ENCODE peak calls at places on chromosomes 2 and 18, in eight cellular contexts. M is stomach, P is pancreas, K is astrocyte of the spinal cord, T is fibroblast of the aortic adventitia, S is mammary epithelial cell, N is tibial artery, Y is Caco-2. D is an unnamed sample.

GRCh38 chr2:68251855-68252406 is 401 bp downstream of the PPP3R1 start:
- DNase-seq in K (no peak), P (peak; percentile 66), N (peak; percentile 19), Y (peak; percentile 42), T (no peak), M (peak; percentile 28), S (no peak), D (no peak)

GRCh38 chr18:49178736-49179135 is 228.0 kb upstream of the SMAD7 start:
- DNase-seq in T (peak; percentile 54), K (peak; percentile 36), Y (peak; percentile 23), S (no peak), P (no peak), N (no peak), M (peak; percentile 34), D (peak; percentile 36)

GRCh38 chr2:226137201-226137811 is 662.3 kb downstream of the IRS1 start:
- DNase-seq in S (peak; percentile 99), T (peak; percentile 53), M (no peak), Y (peak; percentile 27), N (no peak), P (no peak), K (no peak), D (peak; percentile 54)

GRCh38 chr2:127219716-127220090 is 396 bp downstream of the CYP27C1 start:
- DNase-seq in P (peak; percentile 33), K (no peak), S (no peak), T (no peak), N (no peak), M (no peak), Y (peak; percentile 59), D (no peak)

GRCh38 chr18:24019641-24020331 is 5.2 kb downstream of the TTC39C start:
- DNase-seq in S (no peak), M (no peak), P (no peak), N (no peak), Y (no peak), T (no peak), K (peak; percentile 26), D (no peak)

GRCh38 chr2:218582085-218582484 is 13.4 kb downstream of the CNOT9 start:
- DNase-seq in N (no peak), K (peak; percentile 79), P (no peak), S (peak; percentile 71), T (peak; percentile 55), M (no peak), Y (no peak), D (peak; percentile 88)

GRCh38 chr2:9667826-9668225 is 37.0 kb upstream of the YWHAQ start:
- DNase-seq in M (no peak), T (no peak), K (no peak), Y (no peak), P (no peak), S (no peak), N (no peak), D (no peak)

GRCh38 chr18:79749251-79750191 is 48.2 kb upstream of the KCNG2 start:
- DNase-seq in S (no peak), P (no peak), K (no peak), T (no peak), M (no peak), N (no peak), Y (no peak), D (no peak)

GRCh38 chr2:129367118-129367517 is 612.3 kb upstream of the RAB6C start:
- DNase-seq in Y (no peak), M (no peak), S (no peak), N (no peak), K (no peak), T (no peak), P (no peak), D (no peak)

GRCh38 chr2:163736433-163737168 is 793 bp upstream of the FIGN start:
- DNase-seq in Y (no peak), M (no peak), S (peak; percentile 22), K (peak; percentile 48), T (peak; percentile 33), P (peak; percentile 51), N (peak; percentile 35), D (peak; percentile 19)

GRCh38 chr2:43212931-43213330 is 13.5 kb downstream of the ZFP36L2 start:
- DNase-seq in N (peak; percentile 79), K (no peak), M (peak; percentile 56), Y (no peak), S (no peak), P (no peak), T (no peak), D (no peak)

GRCh38 chr2:107804608-107805498 is 21.8 kb upstream of the RGPD4 start:
- DNase-seq in S (no peak), Y (no peak), K (no peak), M (no peak), P (no peak), N (no peak), T (no peak), D (no peak)

GRCh38 chr2:85288244-85288725 is 39.5 kb downstream of the TGOLN2 start:
- DNase-seq in P (no peak), M (peak; percentile 57), N (no peak), K (peak; percentile 55), T (peak; percentile 52), Y (peak; percentile 55), S (peak; percentile 95), D (no peak)

GRCh38 chr2:128325665-128326181 is 7.1 kb upstream of the HS6ST1 start:
- DNase-seq in Y (no peak), P (peak; percentile 75), S (no peak), N (no peak), K (no peak), T (no peak), M (peak; percentile 60), D (no peak)

GRCh38 chr2:225766431-225766830 is 366.9 kb downstream of the NYAP2 start:
- DNase-seq in K (peak; percentile 45), T (peak; percentile 33), Y (no peak), P (no peak), S (no peak), N (no peak), M (no peak), D (peak; percentile 26)

DNA sequence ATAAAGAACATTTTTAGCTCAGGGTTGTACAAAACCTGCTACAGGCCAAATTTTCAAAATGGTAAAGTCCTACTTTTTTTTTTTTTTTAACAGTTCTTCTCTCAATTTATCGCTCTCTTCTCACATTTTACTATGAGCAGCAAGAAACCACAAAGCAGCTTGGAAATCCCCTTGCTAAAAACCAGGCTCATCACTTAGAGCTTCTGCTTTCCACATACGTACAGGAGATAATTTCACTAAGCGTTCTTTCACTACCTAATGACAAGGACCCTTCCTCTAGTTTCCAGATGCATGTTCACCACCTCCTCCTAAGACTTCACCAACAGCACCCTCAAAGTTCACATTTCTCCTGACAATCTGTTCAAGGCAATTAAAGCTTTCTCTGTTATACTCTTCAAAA is 294.9 kb upstream of the CYRIA start:
- DNase-seq in N (no peak), T (no peak), Y (no peak), P (no peak), S (no peak), M (no peak), K (no peak), D (no peak)
- H3K4me3 ChIP-seq in N (no peak overlapping the region), T (no peak overlapping the region), Y (no peak overlapping the region), P (no peak overlapping the region), S (no peak overlapping the region), M (no peak overlapping the region), K (no peak overlapping the region), D (no peak overlapping the region)

GRCh38 chr2:64750001-64750816 is 96.5 kb upstream of the SERTAD2 start:
- DNase-seq in S (peak; percentile 54), Y (peak; percentile 41), M (peak; percentile 58), K (peak; percentile 64), N (peak; percentile 69), T (peak; percentile 62), P (peak; percentile 69), D (peak; percentile 49)

GRCh38 chr2:64750817-64751285 is 97.1 kb upstream of the SERTAD2 start:
- DNase-seq in P (peak; percentile 99), S (peak; percentile 100), T (no peak), N (peak; percentile 99), K (peak; percentile 100), Y (peak; percentile 99), M (peak; percentile 99), D (peak; percentile 99)

GRCh38 chr2:64753384-64753783 is 99.7 kb upstream of the SERTAD2 start:
- DNase-seq in N (no peak), M (no peak), S (no peak), Y (no peak), T (no peak), K (no peak), P (no peak), D (no peak)

GRCh38 chr2:64749446-64749845 is 95.7 kb upstream of the SERTAD2 start:
- DNase-seq in Y (no peak), K (no peak), N (no peak), T (no peak), M (no peak), S (no peak), P (no peak), D (no peak)

GRCh38 chr2:64751286-64752260 is 97.9 kb upstream of the SERTAD2 start:
- DNase-seq in Y (peak; percentile 99), K (peak; percentile 49), N (no peak), S (peak; percentile 90), T (peak; percentile 99), M (peak; percentile 44), P (peak; percentile 99), D (no peak)
- TF ChIP-seq CTCF in Y (peak; percentile 34), K (peak; percentile 42), N (peak; percentile 82), S (peak; percentile 55), T (peak; percentile 58), M (peak; percentile 43), P (peak; percentile 46), D (no peak)

GRCh38 chr2:44779793-44780192 is 161.7 kb upstream of the SIX3 start:
- DNase-seq in P (no peak), K (no peak), M (no peak), Y (no peak), T (no peak), N (no peak), S (no peak), D (no peak)
- H3K4me3 ChIP-seq in P (no peak overlapping the region), K (no peak overlapping the region), M (no peak overlapping the region), Y (no peak overlapping the region), T (no peak overlapping the region), N (no peak overlapping the region), S (no peak overlapping the region), D (no peak overlapping the region)

GRCh38 chr2:194545978-194546377 is 1111.0 kb upstream of the SLC39A10 start:
- DNase-seq in N (no peak), T (no peak), Y (no peak), S (no peak), M (no peak), K (peak; percentile 40), P (no peak), D (peak; percentile 9)
- TF ChIP-seq CTCF in N (no peak), T (no peak), Y (no peak), S (peak; percentile 30), M (no peak), K (peak; percentile 15), P (no peak), D (peak; percentile 8)

D was measured in fibroblast of mammary gland.